ENCODE peak calls at places on chromosome 20, in four cellular contexts. J, R, H and V are unnamed samples.

GRCh38 chr20:36666181-36666740 is 20.3 kb upstream of the SLA2 start:
- DNase-seq in R (no peak), H (no peak), J (peak; percentile 15), V (no peak)

GRCh38 chr20:35318502-35319157 is 26.4 kb upstream of the FAM83C start:
- DNase-seq in H (peak; percentile 86), R (no peak), J (peak; percentile 99), V (no peak)

GRCh38 chr20:62979876-62980373 is 26.8 kb downstream of the BHLHE23 start:
- DNase-seq in J (no peak), H (no peak), R (no peak), V (no peak)

GRCh38 chr20:19993937-19994667 is 23.1 kb upstream of the NAA20 start:
- DNase-seq in H (no peak), J (peak; percentile 94), R (no peak), V (no peak)

GRCh38 chr20:58692579-58693225 is at the start of gene NPEPL1:
- DNase-seq in J (peak; percentile 88), H (peak; percentile 65), R (peak; percentile 41), V (peak; percentile 54)

GRCh38 chr20:10278416-10278815 is 59.8 kb downstream of the SNAP25 start:
- DNase-seq in R (no peak), J (no peak), H (no peak), V (no peak)

GRCh38 chr20:44601801-44602204 is 19.4 kb downstream of the PKIG start:
- DNase-seq in H (no peak), J (no peak), R (no peak), V (no peak)

GRCh38 chr20:5844063-5844681 is 94.0 kb downstream of the SHLD1 start:
- DNase-seq in J (peak; percentile 76), H (no peak), R (peak; percentile 39), V (peak; percentile 26)

GRCh38 chr20:57215426-57215825 is 51.0 kb downstream of the BMP7 start:
- DNase-seq in J (no peak), R (no peak), H (no peak), V (no peak)

GRCh38 chr20:37152284-37152683 is 26.8 kb upstream of the RPN2 start:
- DNase-seq in R (no peak), H (no peak), J (no peak), V (no peak)

GRCh38 chr20:34709044-34709835 is 5.1 kb downstream of the TP53INP2 start:
- DNase-seq in H (peak; percentile 92), R (peak; percentile 72), J (peak; percentile 64), V (peak; percentile 81)

GRCh38 chr20:62436692-62437091 is 9.4 kb upstream of the RBBP8NL start:
- DNase-seq in R (no peak), H (no peak), J (no peak), V (no peak)

GRCh38 chr20:37522258-37523011 is 1.4 kb downstream of the NNAT start:
- DNase-seq in R (no peak), H (peak; percentile 86), J (no peak), V (no peak)

GRCh38 chr20:22453244-22454080 is 130.9 kb downstream of the FOXA2 start:
- DNase-seq in H (peak; percentile 73), J (peak; percentile 78), R (no peak), V (no peak)

GRCh38 chr20:59692139-59692538 is 87.8 kb downstream of the PHACTR3 start:
- DNase-seq in R (no peak), H (no peak), J (no peak), V (no peak)